ENCODE peak calls at places on chromosomes 16 and 17, in eight cellular contexts. One of them, this sample, is unnamed.

GRCh38 chr17:30241051-30241450 is 5.6 kb upstream of the SLC6A4 start:
- DNase-seq in NCI-H2029 treated with DMSO at 0.1 percent for 48 hours: no peak
- DNase-seq in head of caudate nucleus: no peak
- DNase-seq in lower lobe of right lung: no peak
- DNase-seq in HTR-8/SVneo: no peak
- DNase-seq in MV-4-11: no peak
- DNase-seq in aorta: peak; percentile 21
- DNase-seq in activated CD8-positive, alpha-beta memory T cell treated with anti-CD3 and anti-CD28 coated beads for 48 hours: no peak
- DNase-seq in this sample: no peak

GRCh38 chr17:2442166-2442565 is 41.3 kb upstream of the MNT start:
- DNase-seq in NCI-H2029 treated with DMSO at 0.1 percent for 48 hours: no peak
- DNase-seq in head of caudate nucleus: no peak
- DNase-seq in lower lobe of right lung: no peak
- DNase-seq in HTR-8/SVneo: no peak
- DNase-seq in MV-4-11: no peak
- DNase-seq in aorta: no peak
- DNase-seq in activated CD8-positive, alpha-beta memory T cell treated with anti-CD3 and anti-CD28 coated beads for 48 hours: no peak
- DNase-seq in this sample: no peak

GRCh38 chr16:13896543-13897182 is 23.3 kb upstream of the ERCC4 start:
- DNase-seq in NCI-H2029 treated with DMSO at 0.1 percent for 48 hours: no peak
- DNase-seq in head of caudate nucleus: no peak
- DNase-seq in lower lobe of right lung: no peak
- DNase-seq in HTR-8/SVneo: no peak
- DNase-seq in MV-4-11: no peak
- DNase-seq in aorta: no peak
- DNase-seq in activated CD8-positive, alpha-beta memory T cell treated with anti-CD3 and anti-CD28 coated beads for 48 hours: no peak
- DNase-seq in this sample: no peak

GRCh38 chr16:54931757-54932660 is 1.3 kb downstream of the IRX5 start:
- DNase-seq in NCI-H2029 treated with DMSO at 0.1 percent for 48 hours: no peak
- DNase-seq in head of caudate nucleus: no peak
- DNase-seq in lower lobe of right lung: peak; percentile 50
- DNase-seq in HTR-8/SVneo: no peak
- DNase-seq in MV-4-11: no peak
- DNase-seq in aorta: no peak
- DNase-seq in activated CD8-positive, alpha-beta memory T cell treated with anti-CD3 and anti-CD28 coated beads for 48 hours: no peak
- DNase-seq in this sample: no peak

GRCh38 chr17:40056379-40057005 is 2.3 kb upstream of the MED24 start:
- DNase-seq in NCI-H2029 treated with DMSO at 0.1 percent for 48 hours: no peak
- DNase-seq in head of caudate nucleus: no peak
- DNase-seq in lower lobe of right lung: no peak
- DNase-seq in HTR-8/SVneo: no peak
- DNase-seq in MV-4-11: no peak
- DNase-seq in aorta: peak; percentile 32
- DNase-seq in activated CD8-positive, alpha-beta memory T cell treated with anti-CD3 and anti-CD28 coated beads for 48 hours: no peak
- DNase-seq in this sample: no peak

GRCh38 chr16:31386157-31386984 is 6.8 kb upstream of the ITGAD start:
- DNase-seq in NCI-H2029 treated with DMSO at 0.1 percent for 48 hours: no peak
- DNase-seq in head of caudate nucleus: no peak
- DNase-seq in lower lobe of right lung: no peak
- DNase-seq in HTR-8/SVneo: peak; percentile 50
- DNase-seq in MV-4-11: peak; percentile 59
- DNase-seq in aorta: peak; percentile 24
- DNase-seq in activated CD8-positive, alpha-beta memory T cell treated with anti-CD3 and anti-CD28 coated beads for 48 hours: no peak
- DNase-seq in this sample: no peak

GRCh38 chr16:22073350-22073749 is 19.0 kb upstream of the VWA3A start:
- DNase-seq in NCI-H2029 treated with DMSO at 0.1 percent for 48 hours: no peak
- DNase-seq in head of caudate nucleus: no peak
- DNase-seq in lower lobe of right lung: no peak
- DNase-seq in HTR-8/SVneo: no peak
- DNase-seq in MV-4-11: no peak
- DNase-seq in aorta: no peak
- DNase-seq in activated CD8-positive, alpha-beta memory T cell treated with anti-CD3 and anti-CD28 coated beads for 48 hours: no peak
- DNase-seq in this sample: no peak

GRCh38 chr17:73591278-73592078 is 52.8 kb downstream of the SDK2 start:
- DNase-seq in NCI-H2029 treated with DMSO at 0.1 percent for 48 hours: no peak
- DNase-seq in head of caudate nucleus: no peak
- DNase-seq in lower lobe of right lung: no peak
- DNase-seq in HTR-8/SVneo: no peak
- DNase-seq in MV-4-11: no peak
- DNase-seq in aorta: no peak
- DNase-seq in activated CD8-positive, alpha-beta memory T cell treated with anti-CD3 and anti-CD28 coated beads for 48 hours: no peak
- DNase-seq in this sample: peak; percentile 79

GRCh38 chr17:18182190-18182977 is 1.2 kb upstream of the ALKBH5 start:
- DNase-seq in NCI-H2029 treated with DMSO at 0.1 percent for 48 hours: no peak
- DNase-seq in head of caudate nucleus: no peak
- DNase-seq in lower lobe of right lung: no peak
- DNase-seq in HTR-8/SVneo: no peak
- DNase-seq in MV-4-11: no peak
- DNase-seq in aorta: peak; percentile 78
- DNase-seq in activated CD8-positive, alpha-beta memory T cell treated with anti-CD3 and anti-CD28 coated beads for 48 hours: no peak
- DNase-seq in this sample: no peak

GRCh38 chr16:88456356-88457292 is 3.5 kb downstream of the ZFPM1 start:
- DNase-seq in NCI-H2029 treated with DMSO at 0.1 percent for 48 hours: no peak
- DNase-seq in head of caudate nucleus: no peak
- DNase-seq in lower lobe of right lung: no peak
- DNase-seq in HTR-8/SVneo: no peak
- DNase-seq in MV-4-11: no peak
- DNase-seq in aorta: no peak
- DNase-seq in activated CD8-positive, alpha-beta memory T cell treated with anti-CD3 and anti-CD28 coated beads for 48 hours: peak; percentile 62
- DNase-seq in this sample: no peak

GRCh38 chr17:41581366-41582060 is 5.2 kb downstream of the KRT14 start:
- DNase-seq in NCI-H2029 treated with DMSO at 0.1 percent for 48 hours: no peak
- DNase-seq in head of caudate nucleus: no peak
- DNase-seq in lower lobe of right lung: no peak
- DNase-seq in HTR-8/SVneo: no peak
- DNase-seq in MV-4-11: no peak
- DNase-seq in aorta: no peak
- DNase-seq in activated CD8-positive, alpha-beta memory T cell treated with anti-CD3 and anti-CD28 coated beads for 48 hours: no peak
- DNase-seq in this sample: no peak

GRCh38 chr17:8871081-8871581 is 3.7 kb upstream of the PIK3R6 start:
- DNase-seq in NCI-H2029 treated with DMSO at 0.1 percent for 48 hours: no peak
- DNase-seq in head of caudate nucleus: no peak
- DNase-seq in lower lobe of right lung: no peak
- DNase-seq in HTR-8/SVneo: no peak
- DNase-seq in MV-4-11: no peak
- DNase-seq in aorta: peak; percentile 50
- DNase-seq in activated CD8-positive, alpha-beta memory T cell treated with anti-CD3 and anti-CD28 coated beads for 48 hours: no peak
- DNase-seq in this sample: no peak

GRCh38 chr16:58026139-58026704 is 668 bp downstream of the MMP15 start:
- DNase-seq in NCI-H2029 treated with DMSO at 0.1 percent for 48 hours: no peak
- DNase-seq in head of caudate nucleus: peak; percentile 47
- DNase-seq in lower lobe of right lung: peak; percentile 69
- DNase-seq in HTR-8/SVneo: peak; percentile 41
- DNase-seq in MV-4-11: peak; percentile 9
- DNase-seq in aorta: peak; percentile 88
- DNase-seq in activated CD8-positive, alpha-beta memory T cell treated with anti-CD3 and anti-CD28 coated beads for 48 hours: no peak
- DNase-seq in this sample: no peak

GRCh38 chr17:4869599-4869998 is 29.7 kb upstream of the C17orf107 start:
- DNase-seq in NCI-H2029 treated with DMSO at 0.1 percent for 48 hours: no peak
- DNase-seq in head of caudate nucleus: no peak
- DNase-seq in lower lobe of right lung: no peak
- DNase-seq in HTR-8/SVneo: no peak
- DNase-seq in MV-4-11: peak; percentile 62
- DNase-seq in aorta: no peak
- DNase-seq in activated CD8-positive, alpha-beta memory T cell treated with anti-CD3 and anti-CD28 coated beads for 48 hours: no peak
- DNase-seq in this sample: no peak

GRCh38 chr17:5901731-5902660 is 168.2 kb upstream of the WSCD1 start:
- DNase-seq in NCI-H2029 treated with DMSO at 0.1 percent for 48 hours: no peak
- DNase-seq in head of caudate nucleus: no peak
- DNase-seq in lower lobe of right lung: no peak
- DNase-seq in HTR-8/SVneo: no peak
- DNase-seq in MV-4-11: no peak
- DNase-seq in aorta: no peak
- DNase-seq in activated CD8-positive, alpha-beta memory T cell treated with anti-CD3 and anti-CD28 coated beads for 48 hours: no peak
- DNase-seq in this sample: no peak

GRCh38 chr17:4739122-4740024 is at the start of the genes CXCL16 and ZMYND15:
- DNase-seq in NCI-H2029 treated with DMSO at 0.1 percent for 48 hours: no peak
- DNase-seq in head of caudate nucleus: peak; percentile 42
- DNase-seq in lower lobe of right lung: peak; percentile 81
- DNase-seq in HTR-8/SVneo: peak; percentile 46
- DNase-seq in MV-4-11: no peak
- DNase-seq in aorta: peak; percentile 90
- DNase-seq in activated CD8-positive, alpha-beta memory T cell treated with anti-CD3 and anti-CD28 coated beads for 48 hours: no peak
- DNase-seq in this sample: no peak

GRCh38 chr16:82881517-82881916 is 254.7 kb downstream of the CDH13 start:
- DNase-seq in NCI-H2029 treated with DMSO at 0.1 percent for 48 hours: no peak
- DNase-seq in head of caudate nucleus: no peak
- DNase-seq in lower lobe of right lung: no peak
- DNase-seq in HTR-8/SVneo: no peak
- DNase-seq in MV-4-11: no peak
- DNase-seq in aorta: no peak
- DNase-seq in activated CD8-positive, alpha-beta memory T cell treated with anti-CD3 and anti-CD28 coated beads for 48 hours: no peak
- DNase-seq in this sample: no peak

GRCh38 chr17:27809555-27809954 is 9.2 kb upstream of the NOS2 start:
- DNase-seq in NCI-H2029 treated with DMSO at 0.1 percent for 48 hours: no peak
- DNase-seq in head of caudate nucleus: no peak
- DNase-seq in lower lobe of right lung: no peak
- DNase-seq in HTR-8/SVneo: no peak
- DNase-seq in MV-4-11: no peak
- DNase-seq in aorta: no peak
- DNase-seq in activated CD8-positive, alpha-beta memory T cell treated with anti-CD3 and anti-CD28 coated beads for 48 hours: no peak
- DNase-seq in this sample: no peak

GRCh38 chr17:17109231-17109630 is 67.0 kb downstream of the MPRIP start:
- DNase-seq in NCI-H2029 treated with DMSO at 0.1 percent for 48 hours: peak; percentile 19
- DNase-seq in head of caudate nucleus: no peak
- DNase-seq in lower lobe of right lung: no peak
- DNase-seq in HTR-8/SVneo: no peak
- DNase-seq in MV-4-11: no peak
- DNase-seq in aorta: no peak
- DNase-seq in activated CD8-positive, alpha-beta memory T cell treated with anti-CD3 and anti-CD28 coated beads for 48 hours: no peak
- DNase-seq in this sample: no peak

GRCh38 chr17:80036715-80037477 is 454 bp downstream of the CCDC40 start:
- DNase-seq in NCI-H2029 treated with DMSO at 0.1 percent for 48 hours: peak; percentile 22
- DNase-seq in head of caudate nucleus: peak; percentile 56
- DNase-seq in lower lobe of right lung: peak; percentile 64
- DNase-seq in HTR-8/SVneo: no peak
- DNase-seq in MV-4-11: no peak
- DNase-seq in aorta: peak; percentile 82
- DNase-seq in activated CD8-positive, alpha-beta memory T cell treated with anti-CD3 and anti-CD28 coated beads for 48 hours: peak; percentile 2
- DNase-seq in this sample: no peak

GRCh38 chr17:27233059-27233458 is 60.9 kb upstream of the WSB1 start:
- DNase-seq in NCI-H2029 treated with DMSO at 0.1 percent for 48 hours: no peak
- DNase-seq in head of caudate nucleus: no peak
- DNase-seq in lower lobe of right lung: no peak
- DNase-seq in HTR-8/SVneo: no peak
- DNase-seq in MV-4-11: no peak
- DNase-seq in aorta: no peak
- DNase-seq in activated CD8-positive, alpha-beta memory T cell treated with anti-CD3 and anti-CD28 coated beads for 48 hours: no peak
- DNase-seq in this sample: no peak

GRCh38 chr16:29678691-29679267 is at the start of gene QPRT:
- DNase-seq in NCI-H2029 treated with DMSO at 0.1 percent for 48 hours: no peak
- DNase-seq in head of caudate nucleus: peak; percentile 41
- DNase-seq in lower lobe of right lung: no peak
- DNase-seq in HTR-8/SVneo: peak; percentile 86
- DNase-seq in MV-4-11: no peak
- DNase-seq in aorta: no peak
- DNase-seq in activated CD8-positive, alpha-beta memory T cell treated with anti-CD3 and anti-CD28 coated beads for 48 hours: no peak
- DNase-seq in this sample: no peak

GRCh38 chr17:77734371-77735050 is 224.0 kb upstream of the TNRC6C start:
- DNase-seq in NCI-H2029 treated with DMSO at 0.1 percent for 48 hours: peak; percentile 80
- DNase-seq in head of caudate nucleus: peak; percentile 90
- DNase-seq in lower lobe of right lung: peak; percentile 70
- DNase-seq in HTR-8/SVneo: peak; percentile 94
- DNase-seq in MV-4-11: peak; percentile 79
- DNase-seq in aorta: peak; percentile 96
- DNase-seq in activated CD8-positive, alpha-beta memory T cell treated with anti-CD3 and anti-CD28 coated beads for 48 hours: no peak
- DNase-seq in this sample: peak; percentile 67

GRCh38 chr16:85570213-85570734 is 42.8 kb upstream of the GSE1 start:
- DNase-seq in NCI-H2029 treated with DMSO at 0.1 percent for 48 hours: no peak
- DNase-seq in head of caudate nucleus: no peak
- DNase-seq in lower lobe of right lung: no peak
- DNase-seq in HTR-8/SVneo: no peak
- DNase-seq in MV-4-11: no peak
- DNase-seq in aorta: no peak
- DNase-seq in activated CD8-positive, alpha-beta memory T cell treated with anti-CD3 and anti-CD28 coated beads for 48 hours: no peak
- DNase-seq in this sample: no peak

GRCh38 chr16:88638323-88639230 is at the start of gene IL17C:
- DNase-seq in NCI-H2029 treated with DMSO at 0.1 percent for 48 hours: peak; percentile 6
- DNase-seq in head of caudate nucleus: no peak
- DNase-seq in lower lobe of right lung: no peak
- DNase-seq in HTR-8/SVneo: no peak
- DNase-seq in MV-4-11: no peak
- DNase-seq in aorta: no peak
- DNase-seq in activated CD8-positive, alpha-beta memory T cell treated with anti-CD3 and anti-CD28 coated beads for 48 hours: no peak
- DNase-seq in this sample: peak; percentile 37

GRCh38 chr16:65621640-65622039 is 499.8 kb upstream of the CDH11 start:
- DNase-seq in NCI-H2029 treated with DMSO at 0.1 percent for 48 hours: no peak
- DNase-seq in head of caudate nucleus: no peak
- DNase-seq in lower lobe of right lung: no peak
- DNase-seq in HTR-8/SVneo: no peak
- DNase-seq in MV-4-11: no peak
- DNase-seq in aorta: no peak
- DNase-seq in activated CD8-positive, alpha-beta memory T cell treated with anti-CD3 and anti-CD28 coated beads for 48 hours: no peak
- DNase-seq in this sample: no peak

GRCh38 chr17:44307387-44308186 is 814 bp upstream of the RUNDC3A start:
- DNase-seq in NCI-H2029 treated with DMSO at 0.1 percent for 48 hours: no peak
- DNase-seq in head of caudate nucleus: peak; percentile 78
- DNase-seq in lower lobe of right lung: no peak
- DNase-seq in HTR-8/SVneo: peak; percentile 88
- DNase-seq in MV-4-11: no peak
- DNase-seq in aorta: peak; percentile 77
- DNase-seq in activated CD8-positive, alpha-beta memory T cell treated with anti-CD3 and anti-CD28 coated beads for 48 hours: no peak
- DNase-seq in this sample: peak; percentile 29

This sample was measured in NCI-H187 treated with DMSO at 0.1 percent for 48 hours.